ENCODE peak calls at places on chromosomes 13 and 19, in ten cellular contexts. I is CD8-positive, alpha-beta T cell; M is GM12878; R is brain microvascular endothelial cell; W is A673; E is GM12865; J is retinal pigment epithelial cell; Q is lower leg skin; T is AG10803; H is HFF-Myc. S is an unnamed sample.

GRCh38 chr13:101258071-101258470 is 158.2 kb downstream of the NALCN start:
- DNase-seq in I (no peak), M (peak), R (peak), W (peak), E (peak), J (peak), Q (no peak), T (peak), H (peak), S (no peak)

GRCh38 chr19:30877591-30878230 is 471.5 kb downstream of the TSHZ3 start:
- DNase-seq in I (no peak), M (no peak), R (no peak), W (no peak), E (no peak), J (no peak), Q (peak), T (no peak), H (no peak), S (no peak)

GRCh38 chr19:41872775-41873647 is 4.1 kb upstream of the CD79A start:
- DNase-seq in I (peak), M (no peak), R (peak), W (peak), E (peak), J (no peak), Q (no peak), T (peak), H (no peak), S (no peak)

GRCh38 chr13:28355822-28356371 is 139.0 kb downstream of the FLT1 start:
- DNase-seq in I (no peak), M (no peak), R (peak), W (peak), E (no peak), J (peak), Q (no peak), T (peak), H (no peak), S (no peak)

GRCh38 chr19:2969104-2969504 is 8.3 kb upstream of the TLE6 start:
- DNase-seq in I (no peak), M (no peak), R (no peak), W (no peak), E (peak), J (no peak), Q (no peak), T (no peak), H (no peak), S (no peak)

GRCh38 chr13:95301135-95301946 is at the start of gene ABCC4:
- DNase-seq in I (peak), M (no peak), R (peak), W (peak), E (peak), J (no peak), Q (peak), T (peak), H (peak), S (no peak)

GRCh38 chr19:14554382-14554812 is 17.5 kb downstream of the NDUFB7 start:
- DNase-seq in I (no peak), M (no peak), R (no peak), W (no peak), E (no peak), J (no peak), Q (peak), T (no peak), H (no peak), S (no peak)

GRCh38 chr13:113969973-113970611 is 3.8 kb downstream of the C13orf46 start:
- DNase-seq in I (no peak), M (no peak), R (no peak), W (no peak), E (no peak), J (no peak), Q (no peak), T (no peak), H (no peak), S (no peak)

GRCh38 chr19:37977992-37978391 is 71.0 kb downstream of the SIPA1L3 start:
- DNase-seq in I (no peak), M (no peak), R (peak), W (no peak), E (peak), J (no peak), Q (no peak), T (peak), H (no peak), S (no peak)

GRCh38 chr13:85277753-85278152 is 521.5 kb downstream of the SLITRK6 start:
- DNase-seq in I (no peak), M (no peak), R (peak), W (peak), E (no peak), J (peak), Q (no peak), T (no peak), H (no peak), S (no peak)

GRCh38 chr19:45716314-45717130 is 14.2 kb downstream of the FBXO46 start:
- DNase-seq in I (peak), M (no peak), R (no peak), W (no peak), E (no peak), J (no peak), Q (peak), T (peak), H (no peak), S (no peak)

GRCh38 chr13:23898101-23898500 is 799 bp upstream of the C1QTNF9B start:
- DNase-seq in I (no peak), M (no peak), R (no peak), W (no peak), E (no peak), J (no peak), Q (no peak), T (peak), H (no peak), S (no peak)

GRCh38 chr13:36709136-36709895 is 35.5 kb downstream of the SERTM1 start:
- DNase-seq in I (no peak), M (no peak), R (no peak), W (peak), E (no peak), J (no peak), Q (no peak), T (no peak), H (no peak), S (no peak)

GRCh38 chr13:51251480-51251879 is 29.3 kb downstream of the FAM124A start:
- DNase-seq in I (no peak), M (no peak), R (no peak), W (no peak), E (no peak), J (no peak), Q (no peak), T (no peak), H (no peak), S (no peak)

GRCh38 chr13:83221813-83222241 is 660.4 kb downstream of the SLITRK1 start:
- DNase-seq in I (no peak), M (no peak), R (peak), W (no peak), E (no peak), J (no peak), Q (no peak), T (peak), H (peak), S (no peak)

GRCh38 chr19:35167251-35168119 is 12.9 kb downstream of the FXYD5 start:
- DNase-seq in I (no peak), M (no peak), R (no peak), W (no peak), E (no peak), J (no peak), Q (no peak), T (no peak), H (no peak), S (no peak)

GRCh38 chr19:30326076-30326710 is 46.0 kb upstream of the ZNF536 start:
- DNase-seq in I (no peak), M (no peak), R (no peak), W (no peak), E (no peak), J (no peak), Q (no peak), T (no peak), H (no peak), S (no peak)

GRCh38 chr13:59488436-59488835 is 675.3 kb downstream of the DIAPH3 start:
- DNase-seq in I (no peak), M (no peak), R (no peak), W (no peak), E (no peak), J (no peak), Q (no peak), T (no peak), H (no peak), S (no peak)

GRCh38 chr13:113291997-113292862 is 4.8 kb upstream of the LAMP1 start:
- DNase-seq in I (no peak), M (no peak), R (no peak), W (peak), E (no peak), J (no peak), Q (peak), T (peak), H (no peak), S (no peak)

GRCh38 chr13:92313382-92313781 is 913.2 kb upstream of the GPC6 start:
- DNase-seq in I (no peak), M (no peak), R (no peak), W (no peak), E (no peak), J (no peak), Q (no peak), T (no peak), H (no peak), S (no peak)

GRCh38 chr19:44740351-44740824 is 8.1 kb upstream of the BCL3 start:
- DNase-seq in I (no peak), M (no peak), R (no peak), W (no peak), E (peak), J (no peak), Q (no peak), T (no peak), H (no peak), S (no peak)

GRCh38 chr13:26539738-26540292 is 17.7 kb upstream of the WASF3 start:
- DNase-seq in I (no peak), M (no peak), R (no peak), W (no peak), E (no peak), J (no peak), Q (peak), T (no peak), H (no peak), S (no peak)

GRCh38 chr13:26328326-26328725 is 74.4 kb downstream of the CDK8 start:
- DNase-seq in I (no peak), M (no peak), R (no peak), W (no peak), E (no peak), J (no peak), Q (no peak), T (no peak), H (no peak), S (no peak)

GRCh38 chr13:57624565-57625435 is 6.7 kb upstream of the PCDH17 start:
- DNase-seq in I (no peak), M (no peak), R (peak), W (peak), E (peak), J (no peak), Q (peak), T (peak), H (peak), S (peak)

GRCh38 chr19:11375143-11375948 is 880 bp downstream of the SWSAP1 start:
- DNase-seq in I (peak), M (no peak), R (no peak), W (peak), E (peak), J (no peak), Q (peak), T (no peak), H (no peak), S (no peak)

GRCh38 chr19:14550201-14550754 is 20.9 kb downstream of the TECR start:
- DNase-seq in I (no peak), M (no peak), R (no peak), W (no peak), E (no peak), J (no peak), Q (no peak), T (no peak), H (no peak), S (no peak)

GRCh38 chr19:12995596-12996541 is 594 bp downstream of the NFIX start:
- DNase-seq in I (no peak), M (no peak), R (no peak), W (peak), E (no peak), J (no peak), Q (no peak), T (peak), H (no peak), S (no peak)

GRCh38 chr19:18153555-18154134 is 682 bp downstream of the PIK3R2 start:
- DNase-seq in I (no peak), M (no peak), R (no peak), W (no peak), E (no peak), J (no peak), Q (no peak), T (no peak), H (no peak), S (no peak)

DNA sequence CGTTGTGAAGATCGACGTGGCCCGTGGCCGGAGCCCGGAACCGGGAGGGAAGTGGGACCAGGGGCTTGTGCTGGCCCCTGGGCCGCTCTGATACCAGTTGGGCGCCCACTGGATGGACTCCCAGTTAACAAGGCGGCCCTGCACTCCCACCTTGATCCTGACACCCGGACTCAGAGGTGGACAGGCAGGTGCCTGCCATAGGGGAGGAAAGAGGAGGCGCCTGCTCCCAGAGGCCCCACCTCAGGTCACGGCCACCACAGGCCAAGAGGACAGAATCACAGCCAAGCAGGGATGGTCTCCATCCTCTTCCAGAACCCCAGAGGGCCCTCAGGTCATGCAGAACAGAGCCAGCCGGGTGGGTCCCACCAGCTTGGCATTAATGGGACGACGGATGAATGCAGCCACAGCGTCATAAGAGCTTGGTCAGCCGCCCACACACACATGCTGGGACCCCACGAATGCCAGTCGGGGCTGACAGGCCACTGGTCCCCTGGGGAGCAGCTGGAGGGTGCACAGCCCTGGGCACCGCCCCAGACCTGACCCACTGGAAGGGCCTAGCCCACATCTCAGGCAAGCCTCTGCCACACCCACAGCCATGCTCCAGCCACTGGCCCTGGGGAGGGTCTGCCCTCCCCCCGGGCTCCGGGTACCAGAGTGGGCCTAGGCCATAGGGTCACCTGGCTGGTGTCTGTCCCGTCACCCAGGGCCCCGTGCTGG is 9.6 kb upstream of the KLF16 start:
- DNase-seq in I (no peak), M (no peak), R (no peak), W (no peak), E (no peak), J (no peak), Q (no peak), T (no peak), H (no peak), S (no peak)
- H3K4me3 ChIP-seq in I (no peak), M (no peak), R (no peak), W (no peak), E (no peak), J (no peak), Q (no peak), T (no peak), H (no peak), S (peak)

GRCh38 chr13:46124531-46124966 is 19.7 kb upstream of the CPB2 start:
- DNase-seq in I (no peak), M (no peak), R (no peak), W (no peak), E (peak), J (no peak), Q (no peak), T (no peak), H (no peak), S (no peak)
- TF ChIP-seq CTCF in I (no peak), M (no peak), R (no peak), W (no peak), E (no peak), J (no peak), Q (no peak), T (no peak), H (no peak), S (no peak)

GRCh38 chr19:19661675-19662251 is 1.7 kb downstream of the ATP13A1 start:
- DNase-seq in I (no peak), M (peak), R (no peak), W (peak), E (peak), J (no peak), Q (peak), T (no peak), H (no peak), S (no peak)

GRCh38 chr19:19662866-19663291 is 597 bp downstream of the ATP13A1 start:
- DNase-seq in I (no peak), M (no peak), R (no peak), W (no peak), E (no peak), J (no peak), Q (no peak), T (no peak), H (no peak), S (no peak)

GRCh38 chr19:19662344-19662743 is 1.1 kb downstream of the ATP13A1 start:
- DNase-seq in I (no peak), M (no peak), R (no peak), W (no peak), E (peak), J (no peak), Q (no peak), T (no peak), H (no peak), S (no peak)

GRCh38 chr19:19659646-19660245 is 3.7 kb downstream of the ATP13A1 start:
- DNase-seq in I (no peak), M (no peak), R (no peak), W (no peak), E (no peak), J (no peak), Q (no peak), T (no peak), H (no peak), S (no peak)

GRCh38 chr19:19661141-19661674 is 2.3 kb downstream of the ATP13A1 start:
- DNase-seq in I (no peak), M (no peak), R (no peak), W (no peak), E (no peak), J (no peak), Q (no peak), T (no peak), H (no peak), S (no peak)
- H3K4me3 ChIP-seq in I (no peak), M (peak), R (no peak), W (no peak), E (peak), J (no peak), Q (no peak), T (no peak), H (peak), S (no peak)

GRCh38 chr13:30196025-30196424 is 111.3 kb downstream of the KATNAL1 start:
- DNase-seq in I (no peak), M (no peak), R (peak), W (peak), E (no peak), J (no peak), Q (no peak), T (no peak), H (no peak), S (no peak)

GRCh38 chr13:30194906-30195305 is 112.4 kb downstream of the KATNAL1 start:
- DNase-seq in I (no peak), M (no peak), R (no peak), W (no peak), E (no peak), J (no peak), Q (no peak), T (peak), H (no peak), S (no peak)

GRCh38 chr13:30191491-30192100 is 115.8 kb downstream of the KATNAL1 start:
- DNase-seq in I (no peak), M (no peak), R (no peak), W (no peak), E (peak), J (no peak), Q (no peak), T (peak), H (no peak), S (no peak)

GRCh38 chr13:30193279-30194234 is 113.8 kb downstream of the KATNAL1 start:
- DNase-seq in I (no peak), M (peak), R (no peak), W (no peak), E (peak), J (no peak), Q (no peak), T (no peak), H (no peak), S (no peak)

GRCh38 chr13:30192320-30193093 is 114.8 kb downstream of the KATNAL1 start:
- DNase-seq in I (no peak), M (peak), R (no peak), W (no peak), E (peak), J (no peak), Q (no peak), T (peak), H (no peak), S (no peak)
- TF ChIP-seq CTCF in I (no peak), M (no peak), R (no peak), W (no peak), E (no peak), J (no peak), Q (no peak), T (no peak), H (no peak), S (no peak)

DNA sequence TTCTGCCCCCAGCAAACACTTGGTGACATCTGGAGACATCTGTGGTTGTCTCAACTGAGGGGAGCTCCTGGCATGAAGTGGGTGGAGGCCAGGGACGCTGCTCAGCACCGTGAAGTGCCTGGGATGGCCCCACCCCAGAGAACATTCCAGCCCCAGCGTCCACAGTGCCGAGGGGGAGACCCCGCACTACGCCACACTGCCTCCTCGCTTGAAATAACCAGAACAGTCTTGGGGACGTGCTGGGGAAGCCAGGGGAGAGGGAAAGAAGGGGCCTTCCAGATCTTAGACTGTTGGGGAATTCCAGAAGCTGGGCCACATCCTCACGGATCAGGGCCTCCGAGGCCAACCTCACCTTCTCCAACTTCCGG is 4.2 kb downstream of the DPP9 start:
- DNase-seq in I (no peak), M (no peak), R (no peak), W (no peak), E (peak), J (no peak), Q (no peak), T (no peak), H (no peak), S (no peak)
- H3K4me3 ChIP-seq in I (no peak), M (no peak), R (no peak), W (no peak), E (peak), J (no peak), Q (no peak), T (no peak), H (no peak), S (no peak)

GRCh38 chr13:44972956-44973581 is 16.2 kb downstream of the NUFIP1 start:
- DNase-seq in I (no peak), M (no peak), R (no peak), W (peak), E (no peak), J (no peak), Q (no peak), T (peak), H (no peak), S (no peak)
- TF ChIP-seq CTCF in I (peak), M (peak), R (peak), W (peak), E (no peak), J (peak), Q (no peak), T (peak), H (peak), S (peak)

DNA sequence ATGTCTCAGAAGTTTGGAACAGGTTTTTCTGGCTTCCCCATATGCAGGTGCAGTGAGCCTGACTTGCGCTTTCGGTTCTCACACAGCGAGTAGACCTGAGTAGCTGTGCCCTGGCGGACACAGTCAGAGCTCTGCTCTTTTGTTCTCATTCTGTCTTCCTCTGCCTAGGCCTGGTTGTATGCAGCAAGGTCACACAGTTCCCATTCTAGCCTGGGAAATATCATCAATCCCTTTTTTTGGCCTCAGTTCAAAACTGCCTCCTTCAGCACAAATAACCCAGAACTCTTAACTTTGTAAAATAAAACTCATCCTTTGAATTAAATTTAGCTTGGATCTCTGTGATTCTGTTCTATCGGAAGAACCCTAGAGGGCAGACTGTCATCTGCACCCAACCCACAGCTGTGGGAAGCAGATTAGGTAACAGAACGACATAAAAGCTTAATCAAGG is 10.2 kb downstream of the OXGR1 start:
- DNase-seq in I (no peak), M (peak), R (no peak), W (peak), E (peak), J (no peak), Q (peak), T (no peak), H (no peak), S (no peak)
- H3K4me3 ChIP-seq in I (no peak), M (no peak), R (no peak), W (no peak), E (peak), J (peak), Q (no peak), T (no peak), H (no peak), S (no peak)

S was measured in epithelial cell of proximal tubule.